ENCODE peak calls at places on chromosome 14, in ten cellular contexts. I is astrocyte of the hippocampus; L is amniotic stem cell; Q is NCI-H1930; H is iPS DF 19.7; A is B cell; O is activated T-helper 1 cell treated with anti-CD3 and anti-CD28 coated beads, Interleukin-2, amount 50 U/mL, for 16 hours; C is activated T-cell treated with anti-CD3 and anti-CD28 coated beads, Interleukin-2, amount 50 U/mL, for 72 hours; Z is K562; N is pancreas. J is an unnamed sample.

GRCh38 chr14:22002860-22003284 is 329.3 kb upstream of the OR4E1 start:
- DNase-seq in I (no peak), L (no peak), Q (peak; percentile 23), H (peak; percentile 30), A (no peak), O (peak; percentile 44), C (peak; percentile 78), Z (peak; percentile 40), N (no peak), J (no peak)

GRCh38 chr14:74492413-74493342 is at the start of gene NPC2:
- DNase-seq in I (no peak), L (no peak), Q (no peak), H (no peak), A (no peak), O (no peak), C (no peak), Z (no peak), N (no peak), J (no peak)

GRCh38 chr14:104163541-104163940 is 25.2 kb downstream of the KIF26A start:
- DNase-seq in I (no peak), L (no peak), Q (no peak), H (no peak), A (no peak), O (no peak), C (no peak), Z (no peak), N (no peak), J (no peak)

GRCh38 chr14:61653507-61653906 is 41.8 kb upstream of the HIF1A start:
- DNase-seq in I (peak; percentile 41), L (peak; percentile 46), Q (no peak), H (no peak), A (no peak), O (no peak), C (no peak), Z (no peak), N (no peak), J (no peak)

GRCh38 chr14:22305563-22306127 is 283.4 kb downstream of the DAD1 start:
- DNase-seq in I (no peak), L (no peak), Q (no peak), H (no peak), A (no peak), O (no peak), C (no peak), Z (no peak), N (no peak), J (no peak)

GRCh38 chr14:69101331-69101826 is 51.5 kb downstream of the DCAF5 start:
- DNase-seq in I (peak; percentile 60), L (peak; percentile 74), Q (no peak), H (no peak), A (no peak), O (no peak), C (peak; percentile 44), Z (peak; percentile 73), N (peak; percentile 11), J (no peak)

GRCh38 chr14:64255756-64256155 is 38.4 kb downstream of the ESR2 start:
- DNase-seq in I (no peak), L (no peak), Q (no peak), H (no peak), A (no peak), O (no peak), C (no peak), Z (no peak), N (no peak), J (no peak)

GRCh38 chr14:38279556-38279955 is 23.7 kb upstream of the CLEC14A start:
- DNase-seq in I (no peak), L (no peak), Q (no peak), H (no peak), A (no peak), O (no peak), C (no peak), Z (no peak), N (no peak), J (no peak)

GRCh38 chr14:65594153-65594881 is 181.8 kb downstream of the FUT8 start:
- DNase-seq in I (no peak), L (no peak), Q (no peak), H (peak; percentile 28), A (no peak), O (no peak), C (no peak), Z (no peak), N (peak; percentile 41), J (no peak)

J was measured in GM19239.